ENCODE peak calls at places on chromosomes 7 and 10, in seven cellular contexts. One of them, this sample, is unnamed.

GRCh38 chr10:12509794-12510100 is 160.4 kb downstream of the CAMK1D start:
- DNase-seq in Caco-2: peak
- DNase-seq in A673: no peak
- DNase-seq in CD8-positive, alpha-beta T cell: no peak
- DNase-seq in HepG2: no peak
- DNase-seq in dorsolateral prefrontal cortex: no peak
- DNase-seq in SJSA1: no peak
- DNase-seq in this sample: no peak

GRCh38 chr7:739455-739963 is 12.4 kb upstream of the PRKAR1B start:
- DNase-seq in A673: no peak
- DNase-seq in CD8-positive, alpha-beta T cell: no peak
- DNase-seq in Caco-2: peak
- DNase-seq in dorsolateral prefrontal cortex: no peak
- DNase-seq in SJSA1: no peak
- DNase-seq in HepG2: no peak
- DNase-seq in this sample: no peak

GRCh38 chr7:104972510-104972909 is 41.5 kb upstream of the KMT2E start:
- DNase-seq in A673: no peak
- DNase-seq in dorsolateral prefrontal cortex: no peak
- DNase-seq in Caco-2: no peak
- DNase-seq in CD8-positive, alpha-beta T cell: no peak
- DNase-seq in HepG2: no peak
- DNase-seq in SJSA1: peak
- DNase-seq in this sample: no peak

GRCh38 chr10:13759167-13759566 is 172.4 kb downstream of the PRPF18 start:
- DNase-seq in HepG2: no peak
- DNase-seq in SJSA1: no peak
- DNase-seq in A673: no peak
- DNase-seq in Caco-2: no peak
- DNase-seq in CD8-positive, alpha-beta T cell: no peak
- DNase-seq in dorsolateral prefrontal cortex: no peak
- DNase-seq in this sample: no peak

GRCh38 chr7:2920041-2920440 is 75.9 kb upstream of the GNA12 start:
- DNase-seq in Caco-2: no peak
- DNase-seq in SJSA1: no peak
- DNase-seq in dorsolateral prefrontal cortex: no peak
- DNase-seq in A673: no peak
- DNase-seq in HepG2: no peak
- DNase-seq in CD8-positive, alpha-beta T cell: no peak
- DNase-seq in this sample: no peak

GRCh38 chr7:69722836-69723235 is 124.6 kb downstream of the AUTS2 start:
- DNase-seq in CD8-positive, alpha-beta T cell: no peak
- DNase-seq in HepG2: no peak
- DNase-seq in dorsolateral prefrontal cortex: no peak
- DNase-seq in Caco-2: no peak
- DNase-seq in A673: no peak
- DNase-seq in SJSA1: no peak
- DNase-seq in this sample: peak

GRCh38 chr7:72405389-72405788 is 6.7 kb downstream of the CALN1 start:
- DNase-seq in SJSA1: no peak
- DNase-seq in Caco-2: no peak
- DNase-seq in A673: peak
- DNase-seq in HepG2: no peak
- DNase-seq in CD8-positive, alpha-beta T cell: no peak
- DNase-seq in dorsolateral prefrontal cortex: peak
- DNase-seq in this sample: no peak

GRCh38 chr10:102403115-102403514 is 7.6 kb downstream of the NFKB2 start:
- DNase-seq in A673: no peak
- DNase-seq in HepG2: no peak
- DNase-seq in SJSA1: no peak
- DNase-seq in CD8-positive, alpha-beta T cell: no peak
- DNase-seq in dorsolateral prefrontal cortex: no peak
- DNase-seq in Caco-2: no peak
- DNase-seq in this sample: no peak

GRCh38 chr10:118800920-118801319 is 46.1 kb upstream of the CACUL1 start:
- DNase-seq in CD8-positive, alpha-beta T cell: no peak
- DNase-seq in Caco-2: no peak
- DNase-seq in SJSA1: no peak
- DNase-seq in HepG2: peak
- DNase-seq in A673: peak
- DNase-seq in dorsolateral prefrontal cortex: no peak
- DNase-seq in this sample: no peak

GRCh38 chr7:91657386-91658120 is 222.9 kb downstream of the MTERF1 start:
- DNase-seq in CD8-positive, alpha-beta T cell: no peak
- DNase-seq in Caco-2: no peak
- DNase-seq in A673: peak
- DNase-seq in dorsolateral prefrontal cortex: no peak
- DNase-seq in SJSA1: no peak
- DNase-seq in HepG2: no peak
- DNase-seq in this sample: peak

GRCh38 chr10:48623607-48624132 is 18.8 kb upstream of the ARHGAP22 start:
- DNase-seq in HepG2: no peak
- DNase-seq in Caco-2: no peak
- DNase-seq in dorsolateral prefrontal cortex: no peak
- DNase-seq in A673: no peak
- DNase-seq in CD8-positive, alpha-beta T cell: no peak
- DNase-seq in SJSA1: no peak
- DNase-seq in this sample: no peak

GRCh38 chr10:34523017-34523767 is 291.9 kb downstream of the PARD3 start:
- DNase-seq in Caco-2: no peak
- DNase-seq in dorsolateral prefrontal cortex: no peak
- DNase-seq in CD8-positive, alpha-beta T cell: no peak
- DNase-seq in HepG2: no peak
- DNase-seq in A673: no peak
- DNase-seq in SJSA1: no peak
- DNase-seq in this sample: no peak

GRCh38 chr7:155962191-155962967 is 150.1 kb upstream of the SHH start:
- DNase-seq in SJSA1: peak
- DNase-seq in CD8-positive, alpha-beta T cell: no peak
- DNase-seq in A673: no peak
- DNase-seq in HepG2: peak
- DNase-seq in Caco-2: peak
- DNase-seq in dorsolateral prefrontal cortex: no peak
- DNase-seq in this sample: peak

GRCh38 chr10:50637003-50637579 is 13.3 kb upstream of the SGMS1 start:
- DNase-seq in CD8-positive, alpha-beta T cell: no peak
- DNase-seq in HepG2: no peak
- DNase-seq in dorsolateral prefrontal cortex: no peak
- DNase-seq in SJSA1: no peak
- DNase-seq in Caco-2: no peak
- DNase-seq in A673: no peak
- DNase-seq in this sample: no peak

GRCh38 chr10:128187788-128188185 is 61.6 kb upstream of the MKI67 start:
- DNase-seq in Caco-2: no peak
- DNase-seq in dorsolateral prefrontal cortex: no peak
- DNase-seq in CD8-positive, alpha-beta T cell: no peak
- DNase-seq in A673: no peak
- DNase-seq in SJSA1: no peak
- DNase-seq in HepG2: no peak
- DNase-seq in this sample: no peak

GRCh38 chr7:33591481-33591880 is 313.9 kb upstream of the BMPER start:
- DNase-seq in dorsolateral prefrontal cortex: no peak
- DNase-seq in SJSA1: no peak
- DNase-seq in A673: peak
- DNase-seq in Caco-2: no peak
- DNase-seq in CD8-positive, alpha-beta T cell: no peak
- DNase-seq in HepG2: no peak
- DNase-seq in this sample: peak

GRCh38 chr7:55370001-55370400 is 4.9 kb downstream of the LANCL2 start:
- DNase-seq in Caco-2: no peak
- DNase-seq in CD8-positive, alpha-beta T cell: no peak
- DNase-seq in SJSA1: no peak
- DNase-seq in dorsolateral prefrontal cortex: no peak
- DNase-seq in HepG2: no peak
- DNase-seq in A673: no peak
- DNase-seq in this sample: no peak

GRCh38 chr7:150968698-150969482 is 9.2 kb downstream of the KCNH2 start:
- DNase-seq in HepG2: no peak
- DNase-seq in SJSA1: no peak
- DNase-seq in CD8-positive, alpha-beta T cell: no peak
- DNase-seq in A673: no peak
- DNase-seq in Caco-2: no peak
- DNase-seq in dorsolateral prefrontal cortex: no peak
- DNase-seq in this sample: no peak

GRCh38 chr10:68327889-68328786 is 3.7 kb upstream of the HNRNPH3 start:
- DNase-seq in Caco-2: no peak
- DNase-seq in SJSA1: peak
- DNase-seq in HepG2: peak
- DNase-seq in dorsolateral prefrontal cortex: no peak
- DNase-seq in A673: peak
- DNase-seq in CD8-positive, alpha-beta T cell: no peak
- DNase-seq in this sample: no peak

GRCh38 chr7:128831178-128831993 is 1.2 kb downstream of the FLNC start:
- DNase-seq in dorsolateral prefrontal cortex: no peak
- DNase-seq in CD8-positive, alpha-beta T cell: no peak
- DNase-seq in HepG2: no peak
- DNase-seq in A673: no peak
- DNase-seq in Caco-2: peak
- DNase-seq in SJSA1: peak
- DNase-seq in this sample: no peak

GRCh38 chr10:103966671-103967432 is at the start of gene SLK:
- DNase-seq in HepG2: peak
- DNase-seq in CD8-positive, alpha-beta T cell: peak
- DNase-seq in dorsolateral prefrontal cortex: peak
- DNase-seq in Caco-2: peak
- DNase-seq in SJSA1: peak
- DNase-seq in A673: peak
- DNase-seq in this sample: peak

GRCh38 chr7:100689230-100690135 is 4.6 kb downstream of the GIGYF1 start:
- DNase-seq in A673: no peak
- DNase-seq in dorsolateral prefrontal cortex: no peak
- DNase-seq in CD8-positive, alpha-beta T cell: no peak
- DNase-seq in Caco-2: no peak
- DNase-seq in HepG2: no peak
- DNase-seq in SJSA1: no peak
- DNase-seq in this sample: no peak

GRCh38 chr7:115499966-115500365 is 530.6 kb downstream of the TFEC start:
- DNase-seq in CD8-positive, alpha-beta T cell: no peak
- DNase-seq in Caco-2: no peak
- DNase-seq in HepG2: no peak
- DNase-seq in SJSA1: no peak
- DNase-seq in A673: no peak
- DNase-seq in dorsolateral prefrontal cortex: no peak
- DNase-seq in this sample: no peak

GRCh38 chr10:15200626-15201025 is 32.1 kb upstream of the NMT2 start:
- DNase-seq in dorsolateral prefrontal cortex: no peak
- DNase-seq in A673: peak
- DNase-seq in SJSA1: peak
- DNase-seq in Caco-2: peak
- DNase-seq in HepG2: peak
- DNase-seq in CD8-positive, alpha-beta T cell: no peak
- DNase-seq in this sample: no peak

GRCh38 chr10:22244001-22244400 is 26.2 kb upstream of the EBLN1 start:
- DNase-seq in A673: no peak
- DNase-seq in Caco-2: no peak
- DNase-seq in SJSA1: no peak
- DNase-seq in HepG2: no peak
- DNase-seq in dorsolateral prefrontal cortex: no peak
- DNase-seq in CD8-positive, alpha-beta T cell: no peak
- DNase-seq in this sample: no peak

GRCh38 chr7:111763221-111763791 is 201.0 kb upstream of the IMMP2L start:
- DNase-seq in HepG2: peak
- DNase-seq in CD8-positive, alpha-beta T cell: no peak
- DNase-seq in A673: peak
- DNase-seq in dorsolateral prefrontal cortex: no peak
- DNase-seq in SJSA1: peak
- DNase-seq in Caco-2: no peak
- DNase-seq in this sample: no peak

GRCh38 chr10:119305860-119306513 is 98.6 kb downstream of the GRK5 start:
- DNase-seq in Caco-2: no peak
- DNase-seq in A673: peak
- DNase-seq in dorsolateral prefrontal cortex: no peak
- DNase-seq in HepG2: no peak
- DNase-seq in CD8-positive, alpha-beta T cell: peak
- DNase-seq in SJSA1: peak
- DNase-seq in this sample: peak

GRCh38 chr10:4316166-4316810 is 509.7 kb upstream of the AKR1E2 start:
- DNase-seq in SJSA1: peak
- DNase-seq in HepG2: no peak
- DNase-seq in A673: no peak
- DNase-seq in Caco-2: no peak
- DNase-seq in CD8-positive, alpha-beta T cell: no peak
- DNase-seq in dorsolateral prefrontal cortex: no peak
- DNase-seq in this sample: peak

GRCh38 chr7:157570531-157571200 is 233.9 kb downstream of the DNAJB6 start:
- DNase-seq in CD8-positive, alpha-beta T cell: no peak
- DNase-seq in dorsolateral prefrontal cortex: no peak
- DNase-seq in SJSA1: peak
- DNase-seq in A673: no peak
- DNase-seq in HepG2: no peak
- DNase-seq in Caco-2: no peak
- DNase-seq in this sample: no peak

GRCh38 chr10:5843814-5844705 is 30.8 kb upstream of the GDI2 start:
- DNase-seq in HepG2: no peak
- DNase-seq in dorsolateral prefrontal cortex: no peak
- DNase-seq in Caco-2: no peak
- DNase-seq in CD8-positive, alpha-beta T cell: no peak
- DNase-seq in A673: no peak
- DNase-seq in SJSA1: no peak
- DNase-seq in this sample: no peak
- H3K4me3 ChIP-seq in HepG2: no peak
- H3K4me3 ChIP-seq in dorsolateral prefrontal cortex: no peak
- H3K4me3 ChIP-seq in Caco-2: no peak
- H3K4me3 ChIP-seq in CD8-positive, alpha-beta T cell: no peak
- H3K4me3 ChIP-seq in A673: no peak
- H3K4me3 ChIP-seq in SJSA1: no peak
- H3K4me3 ChIP-seq in this sample: no peak

DNA sequence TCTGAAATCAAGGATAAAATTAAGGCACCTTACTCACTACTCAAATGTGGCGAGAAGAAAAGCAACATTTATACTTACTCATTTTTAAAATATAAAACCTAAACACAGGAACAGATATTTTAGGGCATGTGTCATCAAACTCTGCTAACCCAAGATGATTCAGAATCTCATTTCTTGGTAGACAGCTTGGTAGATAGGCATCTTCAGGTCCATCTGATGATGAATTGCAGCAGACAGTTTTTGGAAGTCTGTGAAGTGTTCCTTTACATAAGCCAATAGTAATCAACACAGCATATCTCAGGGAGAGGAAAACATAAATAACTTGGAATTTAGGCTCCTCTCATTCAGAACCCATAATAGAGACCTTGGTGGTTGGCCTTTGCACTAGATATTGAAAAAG is 3.4 kb downstream of the HIPK2 start:
- DNase-seq in dorsolateral prefrontal cortex: no peak
- DNase-seq in A673: no peak
- DNase-seq in SJSA1: peak
- DNase-seq in CD8-positive, alpha-beta T cell: no peak
- DNase-seq in HepG2: no peak
- DNase-seq in Caco-2: no peak
- DNase-seq in this sample: peak
- H3K4me3 ChIP-seq in dorsolateral prefrontal cortex: no peak
- H3K4me3 ChIP-seq in A673: no peak
- H3K4me3 ChIP-seq in SJSA1: no peak
- H3K4me3 ChIP-seq in CD8-positive, alpha-beta T cell: no peak
- H3K4me3 ChIP-seq in HepG2: no peak
- H3K4me3 ChIP-seq in Caco-2: no peak
- H3K4me3 ChIP-seq in this sample: peak

GRCh38 chr10:132066186-132066585 is 440 bp downstream of the JAKMIP3 start:
- DNase-seq in Caco-2: no peak
- DNase-seq in CD8-positive, alpha-beta T cell: no peak
- DNase-seq in dorsolateral prefrontal cortex: peak
- DNase-seq in A673: peak
- DNase-seq in HepG2: no peak
- DNase-seq in SJSA1: no peak
- DNase-seq in this sample: no peak
- H3K4me3 ChIP-seq in Caco-2: peak
- H3K4me3 ChIP-seq in CD8-positive, alpha-beta T cell: no peak
- H3K4me3 ChIP-seq in dorsolateral prefrontal cortex: peak
- H3K4me3 ChIP-seq in A673: peak
- H3K4me3 ChIP-seq in HepG2: peak
- H3K4me3 ChIP-seq in SJSA1: peak
- H3K4me3 ChIP-seq in this sample: peak

GRCh38 chr7:57868771-57869483 is 418.9 kb downstream of the ZNF716 start:
- DNase-seq in SJSA1: no peak
- DNase-seq in HepG2: no peak
- DNase-seq in CD8-positive, alpha-beta T cell: no peak
- DNase-seq in dorsolateral prefrontal cortex: no peak
- DNase-seq in A673: no peak
- DNase-seq in Caco-2: no peak
- DNase-seq in this sample: no peak
- H3K4me3 ChIP-seq in SJSA1: no peak
- H3K4me3 ChIP-seq in HepG2: peak
- H3K4me3 ChIP-seq in CD8-positive, alpha-beta T cell: no peak
- H3K4me3 ChIP-seq in dorsolateral prefrontal cortex: peak
- H3K4me3 ChIP-seq in A673: no peak
- H3K4me3 ChIP-seq in Caco-2: no peak
- H3K4me3 ChIP-seq in this sample: peak

This sample was measured in skeletal muscle cell.